ENCODE peak calls at places on chromosomes 1 and 21, in six cellular contexts. One of them, this sample, is unnamed.

GRCh38 chr21:34072145-34073031 is 990 bp upstream of the MRPS6 start:
- DNase-seq in T-helper 9 cell: peak; percentile 2
- DNase-seq in activated T-cell treated with anti-CD3 and anti-CD28 coated beads for 24 hours: no peak
- DNase-seq in NCI-H2081: no peak
- DNase-seq in heart left ventricle: peak; percentile 57
- DNase-seq in NCI-H1694: no peak
- DNase-seq in this sample: no peak

GRCh38 chr1:236326432-236326831 is 44.7 kb upstream of the ERO1B start:
- DNase-seq in T-helper 9 cell: no peak
- DNase-seq in activated T-cell treated with anti-CD3 and anti-CD28 coated beads for 24 hours: no peak
- DNase-seq in NCI-H2081: no peak
- DNase-seq in heart left ventricle: no peak
- DNase-seq in NCI-H1694: no peak
- DNase-seq in this sample: no peak

GRCh38 chr1:181083842-181084605 is 4.5 kb upstream of the IER5 start:
- DNase-seq in T-helper 9 cell: peak; percentile 26
- DNase-seq in activated T-cell treated with anti-CD3 and anti-CD28 coated beads for 24 hours: no peak
- DNase-seq in NCI-H2081: peak; percentile 78
- DNase-seq in heart left ventricle: peak; percentile 55
- DNase-seq in NCI-H1694: peak; percentile 49
- DNase-seq in this sample: peak; percentile 59

GRCh38 chr1:41442697-41443251 is 41.7 kb downstream of the EDN2 start:
- DNase-seq in T-helper 9 cell: no peak
- DNase-seq in activated T-cell treated with anti-CD3 and anti-CD28 coated beads for 24 hours: no peak
- DNase-seq in NCI-H2081: no peak
- DNase-seq in heart left ventricle: no peak
- DNase-seq in NCI-H1694: no peak
- DNase-seq in this sample: no peak

GRCh38 chr1:185345913-185346717 is 29.1 kb upstream of the IVNS1ABP start:
- DNase-seq in T-helper 9 cell: no peak
- DNase-seq in activated T-cell treated with anti-CD3 and anti-CD28 coated beads for 24 hours: no peak
- DNase-seq in NCI-H2081: no peak
- DNase-seq in heart left ventricle: no peak
- DNase-seq in NCI-H1694: no peak
- DNase-seq in this sample: no peak

GRCh38 chr1:44839561-44839960 is 3.5 kb downstream of the PTCH2 start:
- DNase-seq in T-helper 9 cell: no peak
- DNase-seq in activated T-cell treated with anti-CD3 and anti-CD28 coated beads for 24 hours: no peak
- DNase-seq in NCI-H2081: no peak
- DNase-seq in heart left ventricle: no peak
- DNase-seq in NCI-H1694: peak; percentile 11
- DNase-seq in this sample: no peak

GRCh38 chr1:112849425-112849966 is 106.5 kb downstream of the SLC16A1 start:
- DNase-seq in T-helper 9 cell: no peak
- DNase-seq in activated T-cell treated with anti-CD3 and anti-CD28 coated beads for 24 hours: no peak
- DNase-seq in NCI-H2081: peak; percentile 73
- DNase-seq in heart left ventricle: peak; percentile 26
- DNase-seq in NCI-H1694: peak; percentile 33
- DNase-seq in this sample: no peak

GRCh38 chr1:206005761-206006160 is 2.6 kb upstream of the RAB7B start:
- DNase-seq in T-helper 9 cell: no peak
- DNase-seq in activated T-cell treated with anti-CD3 and anti-CD28 coated beads for 24 hours: no peak
- DNase-seq in NCI-H2081: no peak
- DNase-seq in heart left ventricle: no peak
- DNase-seq in NCI-H1694: no peak
- DNase-seq in this sample: no peak

GRCh38 chr21:44416193-44416592 is 39.1 kb upstream of the LRRC3 start:
- DNase-seq in T-helper 9 cell: no peak
- DNase-seq in activated T-cell treated with anti-CD3 and anti-CD28 coated beads for 24 hours: no peak
- DNase-seq in NCI-H2081: no peak
- DNase-seq in heart left ventricle: no peak
- DNase-seq in NCI-H1694: no peak
- DNase-seq in this sample: peak; percentile 36

GRCh38 chr1:95685091-95685490 is 451.1 kb downstream of the RWDD3 start:
- DNase-seq in T-helper 9 cell: no peak
- DNase-seq in activated T-cell treated with anti-CD3 and anti-CD28 coated beads for 24 hours: no peak
- DNase-seq in NCI-H2081: peak; percentile 79
- DNase-seq in heart left ventricle: no peak
- DNase-seq in NCI-H1694: peak; percentile 63
- DNase-seq in this sample: no peak

GRCh38 chr21:44006017-44006624 is 6.0 kb upstream of the TRAPPC10 start:
- DNase-seq in T-helper 9 cell: no peak
- DNase-seq in activated T-cell treated with anti-CD3 and anti-CD28 coated beads for 24 hours: no peak
- DNase-seq in NCI-H2081: no peak
- DNase-seq in heart left ventricle: peak; percentile 70
- DNase-seq in NCI-H1694: no peak
- DNase-seq in this sample: no peak

GRCh38 chr1:8410791-8411190 is 92.9 kb downstream of the SLC45A1 start:
- DNase-seq in T-helper 9 cell: no peak
- DNase-seq in activated T-cell treated with anti-CD3 and anti-CD28 coated beads for 24 hours: no peak
- DNase-seq in NCI-H2081: no peak
- DNase-seq in heart left ventricle: no peak
- DNase-seq in NCI-H1694: no peak
- DNase-seq in this sample: no peak

GRCh38 chr1:87968259-87968955 is 639.7 kb downstream of the LMO4 start:
- DNase-seq in T-helper 9 cell: no peak
- DNase-seq in activated T-cell treated with anti-CD3 and anti-CD28 coated beads for 24 hours: no peak
- DNase-seq in NCI-H2081: no peak
- DNase-seq in heart left ventricle: peak; percentile 68
- DNase-seq in NCI-H1694: no peak
- DNase-seq in this sample: no peak

GRCh38 chr1:54989473-54989872 is 9.0 kb downstream of the TMEM61 start:
- DNase-seq in T-helper 9 cell: no peak
- DNase-seq in activated T-cell treated with anti-CD3 and anti-CD28 coated beads for 24 hours: no peak
- DNase-seq in NCI-H2081: peak; percentile 74
- DNase-seq in heart left ventricle: no peak
- DNase-seq in NCI-H1694: no peak
- DNase-seq in this sample: no peak

GRCh38 chr1:65232402-65233122 is 76.8 kb upstream of the DNAJC6 start:
- DNase-seq in T-helper 9 cell: no peak
- DNase-seq in activated T-cell treated with anti-CD3 and anti-CD28 coated beads for 24 hours: no peak
- DNase-seq in NCI-H2081: no peak
- DNase-seq in heart left ventricle: no peak
- DNase-seq in NCI-H1694: no peak
- DNase-seq in this sample: no peak

GRCh38 chr21:34603002-34603709 is 11.8 kb downstream of the RCAN1 start:
- DNase-seq in T-helper 9 cell: peak; percentile 19
- DNase-seq in activated T-cell treated with anti-CD3 and anti-CD28 coated beads for 24 hours: peak; percentile 46
- DNase-seq in NCI-H2081: peak; percentile 86
- DNase-seq in heart left ventricle: peak; percentile 80
- DNase-seq in NCI-H1694: peak; percentile 50
- DNase-seq in this sample: peak; percentile 90

GRCh38 chr1:59669752-59670312 is 144.9 kb upstream of the HOOK1 start:
- DNase-seq in T-helper 9 cell: no peak
- DNase-seq in activated T-cell treated with anti-CD3 and anti-CD28 coated beads for 24 hours: no peak
- DNase-seq in NCI-H2081: no peak
- DNase-seq in heart left ventricle: peak; percentile 58
- DNase-seq in NCI-H1694: no peak
- DNase-seq in this sample: no peak